ENCODE peak calls at places on chromosome 16, in six cellular contexts. G is neural progenitor cell, H is PC-3, A is GM23248, B is OCI-LY7, Q is SK-N-SH. W is an unnamed sample. For H3K9me3, the result is how much of the 10 kb centered on the place peaks cover.

GRCh38 chr16:15942901-15943690 is 6.3 kb upstream of the ABCC1 start:
- DNase-seq in G (no peak), H (no peak), A (no peak), B (peak), Q (peak), W (no peak)

GRCh38 chr16:22320572-22321339 is 23.5 kb downstream of the POLR3E start:
- DNase-seq in G (no peak), H (no peak), A (no peak), B (no peak), Q (no peak), W (no peak)

GRCh38 chr16:84751947-84752346 is 52.1 kb downstream of the USP10 start:
- DNase-seq in G (no peak), H (peak), A (peak), B (no peak), Q (no peak), W (peak)

GRCh38 chr16:2769675-2770056 is 7.4 kb downstream of the ELOB start:
- DNase-seq in G (no peak), H (no peak), A (peak), B (no peak), Q (no peak), W (no peak)

GRCh38 chr16:47777191-47777590 is 316.1 kb downstream of the PHKB start:
- DNase-seq in G (no peak), H (peak), A (peak), B (no peak), Q (no peak), W (no peak)

GRCh38 chr16:87675111-87675510 is 72.8 kb downstream of the JPH3 start:
- DNase-seq in G (peak), H (no peak), A (no peak), B (no peak), Q (no peak), W (no peak)

GRCh38 chr16:85605051-85605911 is 7.8 kb upstream of the GSE1 start:
- DNase-seq in G (no peak), H (no peak), A (no peak), B (no peak), Q (no peak), W (no peak)

GRCh38 chr16:25155553-25156460 is 44.3 kb downstream of the LCMT1 start:
- DNase-seq in G (no peak), H (no peak), A (peak), B (no peak), Q (no peak), W (no peak)

GRCh38 chr16:85183564-85183963 is 71.3 kb upstream of the CIBAR2 start:
- DNase-seq in G (no peak), H (no peak), A (no peak), B (no peak), Q (no peak), W (no peak)

GRCh38 chr16:84913315-84913714 is 93.5 kb downstream of the CRISPLD2 start:
- DNase-seq in G (no peak), H (no peak), A (no peak), B (no peak), Q (peak), W (no peak)

GRCh38 chr16:54602666-54603065 is 316.1 kb upstream of the IRX3 start:
- DNase-seq in G (no peak), H (no peak), A (peak), B (no peak), Q (no peak), W (no peak)

DNA sequence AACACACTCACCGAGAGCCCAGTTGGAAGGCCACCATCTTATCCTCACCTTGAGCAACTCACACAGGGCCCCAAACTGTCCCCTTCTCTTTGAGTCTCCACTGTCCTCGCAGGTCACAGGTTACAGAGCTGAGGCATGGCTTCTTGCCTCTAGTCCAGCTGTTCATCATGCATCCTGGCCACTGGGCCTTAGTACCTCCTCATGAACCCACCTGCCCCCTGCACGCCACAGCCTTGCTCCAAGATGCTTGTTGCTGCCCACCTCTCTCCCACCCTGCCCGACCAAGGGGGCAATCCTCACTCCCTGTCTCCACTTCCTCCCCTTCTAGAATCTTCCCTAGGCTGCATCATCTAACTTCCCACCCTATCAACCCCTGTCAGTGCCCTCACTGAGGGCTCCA is 17.1 kb downstream of the CDH5 start:
- DNase-seq in G (no peak), H (no peak), A (no peak), B (no peak), Q (no peak), W (no peak)
- H3K9me3 ChIP-seq in G (under half), H (under half), A (under half), B (under half), Q (under half), W (under half)

GRCh38 chr16:8572063-8572918 is 18.0 kb downstream of the TMEM114 start:
- DNase-seq in G (no peak), H (no peak), A (no peak), B (no peak), Q (no peak), W (no peak)

GRCh38 chr16:8572919-8573724 is 17.2 kb downstream of the TMEM114 start:
- DNase-seq in G (peak), H (peak), A (peak), B (peak), Q (peak), W (peak)

GRCh38 chr16:8568231-8568617 is 22.1 kb downstream of the TMEM114 start:
- DNase-seq in G (no peak), H (no peak), A (peak), B (peak), Q (no peak), W (no peak)

GRCh38 chr16:8569650-8570338 is 20.5 kb downstream of the TMEM114 start:
- DNase-seq in G (peak), H (no peak), A (no peak), B (no peak), Q (no peak), W (no peak)

GRCh38 chr16:8571061-8571596 is 19.2 kb downstream of the TMEM114 start:
- DNase-seq in G (peak), H (no peak), A (peak), B (no peak), Q (no peak), W (no peak)
- TF ChIP-seq EZH2phosphoT487 in G (no peak), H (no peak), A (no peak), B (no peak), Q (no peak), W (no peak)

GRCh38 chr16:81008151-81008789 is 1.3 kb downstream of the CENPN start:
- DNase-seq in G (no peak), H (no peak), A (no peak), B (no peak), Q (no peak), W (no peak)
- H3K27ac ChIP-seq in G (no peak), H (no peak), A (peak), B (peak), Q (peak), W (peak)

GRCh38 chr16:1740234-1740633 is 31.1 kb downstream of the NME3 start:
- DNase-seq in G (no peak), H (no peak), A (no peak), B (no peak), Q (no peak), W (no peak)
- H3K9me3 ChIP-seq in G (under half), H (under half), A (under half), B (under half), Q (under half), W (under half)

W was measured in MM.1S.